ENCODE peak calls at places on chromosomes 12 and 14, in four cellular contexts. N, A, Q and G are unnamed samples.

GRCh38 chr12:27975222-27976136 is 2.9 kb upstream of the PTHLH start:
- DNase-seq in N (no peak), A (peak), Q (peak), G (peak)

GRCh38 chr12:122730215-122731014 is at the start of gene HCAR1:
- DNase-seq in N (no peak), A (no peak), Q (no peak), G (no peak)

GRCh38 chr12:116267948-116268347 is 9.5 kb downstream of the MED13L start:
- DNase-seq in N (no peak), A (no peak), Q (no peak), G (no peak)

GRCh38 chr12:25745281-25745680 is 192.2 kb upstream of the LMNTD1 start:
- DNase-seq in N (no peak), A (no peak), Q (no peak), G (no peak)

GRCh38 chr12:6950401-6950801 is 755 bp upstream of the PTPN6 start:
- DNase-seq in N (no peak), A (peak), Q (no peak), G (no peak)

GRCh38 chr12:52720487-52720886 is 17.2 kb upstream of the KRT77 start:
- DNase-seq in N (no peak), A (no peak), Q (no peak), G (no peak)

GRCh38 chr14:54440454-54440853 is 720 bp downstream of the CNIH1 start:
- DNase-seq in N (no peak), A (no peak), Q (no peak), G (no peak)

GRCh38 chr12:5768171-5768879 is 176.7 kb downstream of the ANO2 start:
- DNase-seq in N (no peak), A (no peak), Q (no peak), G (no peak)

GRCh38 chr12:29008786-29009185 is 140.3 kb upstream of the FAR2 start:
- DNase-seq in N (no peak), A (no peak), Q (no peak), G (no peak)

GRCh38 chr12:89984846-89985245 is 276.2 kb upstream of the ATP2B1 start:
- DNase-seq in N (no peak), A (no peak), Q (no peak), G (no peak)